ENCODE peak calls at places on chromosomes 2 and 18, in seven cellular contexts. P is K562, X is HCT116, U is SK-N-SH, N is HepG2, A is GM12878, W is H1. H is an unnamed sample.

GRCh38 chr18:21991897-21992296 is 177.5 kb upstream of the GATA6 start:
- DNase-seq in P (no peak), X (no peak), U (no peak), N (no peak), A (no peak), W (peak; percentile 34), H (no peak)

GRCh38 chr2:206764673-206765241 is 371 bp downstream of the MDH1B start:
- DNase-seq in P (no peak), X (no peak), U (no peak), N (no peak), A (no peak), W (no peak), H (no peak)

GRCh38 chr18:72811047-72811446 is 56.7 kb downstream of the NETO1 start:
- DNase-seq in P (no peak), X (no peak), U (no peak), N (no peak), A (no peak), W (no peak), H (no peak)

GRCh38 chr2:46549159-46549902 is 70.0 kb downstream of the TMEM247 start:
- DNase-seq in P (no peak), X (no peak), U (no peak), N (no peak), A (no peak), W (no peak), H (no peak)

GRCh38 chr2:43636616-43637015 is 444 bp upstream of the PLEKHH2 start:
- DNase-seq in P (no peak), X (no peak), U (no peak), N (no peak), A (no peak), W (no peak), H (no peak)

GRCh38 chr2:175490306-175490705 is 308.8 kb upstream of the ATP5MC3 start:
- DNase-seq in P (no peak), X (no peak), U (peak; percentile 63), N (no peak), A (no peak), W (no peak), H (no peak)

GRCh38 chr18:48017625-48018024 is 87.2 kb upstream of the SMAD2 start:
- DNase-seq in P (no peak), X (no peak), U (no peak), N (no peak), A (no peak), W (no peak), H (no peak)

GRCh38 chr2:68741238-68741637 is 6.6 kb downstream of the ARHGAP25 start:
- DNase-seq in P (no peak), X (no peak), U (no peak), N (no peak), A (no peak), W (no peak), H (no peak)

GRCh38 chr2:95276244-95276887 is 2.1 kb downstream of the PROM2 start:
- DNase-seq in P (no peak), X (no peak), U (no peak), N (no peak), A (no peak), W (no peak), H (no peak)

GRCh38 chr2:200310545-200310971 is 4.1 kb downstream of the SPATS2L start:
- DNase-seq in P (no peak), X (no peak), U (no peak), N (no peak), A (no peak), W (no peak), H (no peak)

GRCh38 chr2:75238670-75239330 is 39.5 kb upstream of the TACR1 start:
- DNase-seq in P (no peak), X (no peak), U (no peak), N (no peak), A (no peak), W (no peak), H (peak; percentile 50)

GRCh38 chr18:77223221-77223639 is 26.4 kb upstream of the GALR1 start:
- DNase-seq in P (no peak), X (no peak), U (no peak), N (no peak), A (no peak), W (no peak), H (no peak)

GRCh38 chr2:25424426-25425028 is 82.8 kb upstream of the DNMT3A start:
- DNase-seq in P (no peak), X (no peak), U (no peak), N (no peak), A (no peak), W (no peak), H (no peak)

DNA sequence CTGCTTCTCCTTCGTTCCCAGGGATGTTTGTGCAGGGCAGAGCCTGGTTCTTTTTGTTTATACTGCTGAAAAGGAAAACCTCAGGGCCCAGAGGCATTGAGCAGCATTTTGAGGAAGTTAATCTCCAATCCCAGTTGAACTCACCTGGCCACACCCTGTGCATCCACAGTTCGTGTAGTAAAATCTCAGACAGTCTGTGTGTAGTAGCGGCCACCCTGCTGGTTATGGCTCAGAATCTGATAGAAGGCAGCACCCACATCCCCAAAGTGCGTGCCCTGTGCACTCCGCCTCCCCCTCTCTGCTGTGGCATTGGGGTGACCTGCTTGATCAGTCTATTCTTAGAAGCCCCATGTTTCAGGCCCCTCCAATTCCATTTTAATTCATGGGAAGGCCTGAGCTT is 10.9 kb downstream of the TRIB2 start:
- DNase-seq in P (no peak), X (no peak), U (no peak), N (no peak), A (no peak), W (no peak), H (no peak)
- H3K4me1 ChIP-seq in P (no peaks in the 10 kb centered on the region), X (peaks cover 22% of the 10 kb centered on the region), U (peaks cover 21% of the 10 kb centered on the region), N (peaks cover 15% of the 10 kb centered on the region), A (peaks cover 14% of the 10 kb centered on the region), W (peaks cover 4% of the 10 kb centered on the region), H (peaks cover under 1% of the 10 kb centered on the region)

DNA sequence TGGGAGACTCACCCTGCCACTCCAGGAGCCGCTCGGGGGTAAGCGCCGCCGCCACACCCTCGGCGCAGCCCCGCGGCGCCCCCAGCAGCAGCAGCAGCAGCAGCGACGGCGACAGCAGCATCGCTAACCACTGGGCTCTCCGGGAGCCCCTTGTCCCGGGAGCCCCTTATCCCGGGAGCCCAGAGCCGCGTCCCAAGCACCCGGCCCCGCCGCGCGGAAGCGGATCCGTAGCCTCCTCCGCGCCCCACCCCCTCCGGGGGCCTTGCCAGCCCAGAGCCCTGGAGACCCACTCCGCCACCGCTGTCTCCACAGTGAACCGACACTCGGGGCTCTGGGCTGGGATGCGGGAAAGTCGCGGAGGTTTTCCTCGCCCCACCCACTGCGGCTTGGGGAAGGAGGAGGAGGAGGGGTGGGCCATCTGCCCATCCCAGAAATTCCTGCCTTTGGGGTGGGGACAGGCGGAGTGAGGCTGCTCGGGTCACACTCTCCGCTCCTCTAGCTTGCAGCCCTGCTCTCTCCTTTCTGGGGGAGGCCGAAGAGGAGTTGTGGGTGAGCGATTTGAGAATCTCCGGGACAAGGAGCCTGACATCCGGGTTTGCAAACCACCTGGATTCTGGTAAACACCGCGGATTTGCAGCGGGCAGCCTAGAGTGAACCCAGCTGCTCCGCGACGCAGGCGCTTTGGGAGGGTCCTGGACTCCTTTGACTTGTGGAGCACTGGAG is at the start of gene PLA2R1:
- DNase-seq in P (no peak), X (no peak), U (no peak), N (no peak), A (no peak), W (no peak), H (no peak)
- TF ChIP-seq SIN3A in P (no peak), X (no peak), U (no peak), N (no peak), A (no peak), W (no peak), H (no peak)

DNA sequence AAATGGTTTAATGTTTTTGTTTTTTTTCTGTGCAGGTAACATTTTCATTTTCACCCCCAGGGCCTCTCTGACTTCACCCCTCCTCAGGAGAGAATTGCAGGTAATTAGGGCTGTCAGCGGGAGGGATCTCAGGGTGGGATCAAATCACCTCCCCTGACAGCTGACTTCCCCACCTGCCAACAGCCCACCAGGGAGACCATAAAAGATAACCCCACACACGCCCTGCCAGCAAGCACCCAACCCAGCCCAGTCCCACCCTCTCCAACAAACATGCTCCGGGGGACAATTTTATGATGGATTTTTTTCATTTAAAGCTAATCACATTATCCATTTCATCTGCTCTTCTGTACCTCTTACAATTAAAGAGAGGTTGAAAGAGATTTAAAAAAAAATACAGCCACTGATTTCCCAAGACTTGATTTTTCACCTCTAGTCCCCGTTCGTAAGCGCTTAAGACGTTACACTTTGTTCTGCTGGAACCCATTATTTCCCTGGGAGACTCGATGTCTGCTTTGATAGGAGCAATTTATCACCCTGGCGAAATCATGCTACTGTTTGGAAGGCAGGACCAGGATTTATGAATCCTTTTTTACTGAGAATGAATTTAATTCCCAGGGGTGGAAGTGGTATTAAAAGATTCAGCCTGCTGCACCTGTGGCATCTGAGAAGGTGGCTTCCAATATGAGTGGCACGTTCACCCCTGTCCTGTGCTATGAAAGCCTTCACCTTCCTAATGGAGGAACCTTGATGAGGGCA is 232.9 kb upstream of the ID2 start:
- DNase-seq in P (no peak), X (no peak), U (peak; percentile 64), N (no peak), A (no peak), W (no peak), H (no peak)
- H3K4me1 ChIP-seq in P (no peaks in the 10 kb centered on the region), X (peaks cover 35% of the 10 kb centered on the region), U (peaks cover 9% of the 10 kb centered on the region), N (no peaks in the 10 kb centered on the region), A (no peaks in the 10 kb centered on the region), W (no peaks in the 10 kb centered on the region), H (peaks cover 3% of the 10 kb centered on the region)

DNA sequence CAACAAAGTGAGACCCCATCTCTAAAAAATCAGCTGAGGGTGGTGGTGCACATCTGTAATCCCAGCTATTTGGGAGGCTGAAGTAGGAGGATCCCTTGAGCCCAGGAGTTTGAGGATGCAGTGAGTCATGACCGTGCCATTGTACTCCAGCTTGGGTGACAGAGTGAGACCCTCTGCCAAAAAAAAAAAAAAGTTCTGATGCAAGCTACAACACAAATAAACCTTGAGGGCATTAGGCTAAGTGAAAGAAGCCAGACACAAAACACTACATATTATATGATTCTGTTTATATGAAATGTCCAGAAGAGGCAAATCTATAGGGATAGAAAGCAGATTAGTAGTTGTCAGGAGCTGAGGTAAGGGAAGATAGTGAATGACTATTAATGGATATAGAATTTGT is 13.0 kb downstream of the YWHAQ start:
- DNase-seq in P (no peak), X (no peak), U (no peak), N (no peak), A (no peak), W (no peak), H (no peak)
- TF ChIP-seq SIN3A in P (no peak), X (no peak), U (no peak), N (no peak), A (no peak), W (no peak), H (no peak)

DNA sequence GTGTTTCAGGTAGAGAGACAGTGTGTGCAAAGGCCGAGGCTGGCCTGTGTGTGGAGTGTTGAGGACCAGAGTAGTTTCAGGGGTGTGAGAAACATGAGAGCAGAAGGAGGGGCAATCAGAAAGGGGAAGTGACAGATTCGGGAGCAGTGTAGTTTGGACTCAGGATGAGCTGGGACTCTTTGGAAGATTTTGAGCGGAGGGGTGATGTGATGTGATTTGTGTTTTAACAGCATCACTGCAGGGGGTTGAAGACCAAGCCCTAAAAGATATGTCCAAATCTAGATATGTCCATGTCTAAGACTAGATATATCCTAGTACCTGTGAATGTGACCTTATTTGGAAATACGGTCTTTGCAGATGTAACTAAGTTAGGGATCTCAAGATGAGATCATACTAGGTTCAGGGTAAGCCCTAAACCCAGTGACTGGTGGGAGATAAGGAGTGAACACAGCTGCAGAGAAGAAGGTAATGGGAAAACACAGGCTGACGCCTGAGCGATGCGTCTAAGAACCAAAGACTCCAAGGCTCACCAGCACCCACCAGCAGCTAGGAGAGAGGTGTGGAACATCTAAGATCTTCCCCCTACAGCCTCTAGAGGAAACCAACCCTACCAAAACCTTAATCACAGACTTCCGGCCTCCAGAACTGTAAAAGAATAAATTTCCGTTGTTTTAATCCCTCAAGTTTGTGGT is 38.5 kb upstream of the MYO3B start:
- DNase-seq in P (no peak), X (no peak), U (no peak), N (no peak), A (no peak), W (no peak), H (no peak)
- H3K4me1 ChIP-seq in P (peaks cover 40% of the 10 kb centered on the region), X (no peaks in the 10 kb centered on the region), U (peaks cover 9% of the 10 kb centered on the region), N (no peaks in the 10 kb centered on the region), A (peaks cover 25% of the 10 kb centered on the region), W (no peaks in the 10 kb centered on the region), H (no peaks in the 10 kb centered on the region)